ENCODE peak calls at places on chromosomes 2 and 18, in four cellular contexts. One of them, this sample, is unnamed.

GRCh38 chr2:38740851-38741541 is 10.2 kb downstream of the SRSF7 start:
- DNase-seq in cardiac muscle cell: peak; percentile 63
- DNase-seq in Peyer's patch: no peak
- DNase-seq in transverse colon: no peak
- DNase-seq in this sample: peak; percentile 21

GRCh38 chr2:75982750-75983149 is 272.0 kb upstream of the GCFC2 start:
- DNase-seq in Peyer's patch: no peak
- DNase-seq in transverse colon: no peak
- DNase-seq in cardiac muscle cell: no peak
- DNase-seq in this sample: no peak

GRCh38 chr2:168574856-168575630 is 119.0 kb downstream of the CERS6 start:
- DNase-seq in Peyer's patch: no peak
- DNase-seq in cardiac muscle cell: no peak
- DNase-seq in transverse colon: no peak
- DNase-seq in this sample: peak; percentile 71

GRCh38 chr2:126761256-126761980 is 105.5 kb downstream of the GYPC start:
- DNase-seq in Peyer's patch: no peak
- DNase-seq in transverse colon: no peak
- DNase-seq in cardiac muscle cell: no peak
- DNase-seq in this sample: no peak

GRCh38 chr2:26284132-26284531 is 39.4 kb downstream of the HADHB start:
- DNase-seq in cardiac muscle cell: no peak
- DNase-seq in Peyer's patch: no peak
- DNase-seq in transverse colon: no peak
- DNase-seq in this sample: no peak

GRCh38 chr18:75110311-75110710 is 98.6 kb downstream of the PTGR3 start:
- DNase-seq in Peyer's patch: no peak
- DNase-seq in cardiac muscle cell: no peak
- DNase-seq in transverse colon: no peak
- DNase-seq in this sample: no peak

GRCh38 chr2:216551234-216551633 is 52.6 kb downstream of the RPL37A start:
- DNase-seq in Peyer's patch: no peak
- DNase-seq in cardiac muscle cell: no peak
- DNase-seq in transverse colon: peak; percentile 51
- DNase-seq in this sample: no peak

GRCh38 chr2:110674620-110675555 is 3.0 kb downstream of the BUB1 start:
- DNase-seq in cardiac muscle cell: peak; percentile 76
- DNase-seq in transverse colon: peak; percentile 62
- DNase-seq in Peyer's patch: peak; percentile 80
- DNase-seq in this sample: peak; percentile 66

GRCh38 chr18:8367217-8367988 is 241.8 kb upstream of the RAB12 start:
- DNase-seq in cardiac muscle cell: peak; percentile 77
- DNase-seq in transverse colon: peak; percentile 31
- DNase-seq in Peyer's patch: no peak
- DNase-seq in this sample: peak; percentile 93

GRCh38 chr2:218465987-218466633 is 47.2 kb downstream of the VIL1 start:
- DNase-seq in Peyer's patch: no peak
- DNase-seq in cardiac muscle cell: peak; percentile 2
- DNase-seq in transverse colon: no peak
- DNase-seq in this sample: no peak

GRCh38 chr2:18435425-18436037 is 124.9 kb downstream of the RDH14 start:
- DNase-seq in cardiac muscle cell: peak; percentile 73
- DNase-seq in Peyer's patch: no peak
- DNase-seq in transverse colon: no peak
- DNase-seq in this sample: no peak

GRCh38 chr2:55013936-55014335 is 36.3 kb downstream of the RTN4 start:
- DNase-seq in transverse colon: no peak
- DNase-seq in cardiac muscle cell: no peak
- DNase-seq in Peyer's patch: no peak
- DNase-seq in this sample: no peak

GRCh38 chr18:78242796-78243195 is 736.8 kb upstream of the SALL3 start:
- DNase-seq in transverse colon: no peak
- DNase-seq in cardiac muscle cell: no peak
- DNase-seq in Peyer's patch: no peak
- DNase-seq in this sample: no peak

GRCh38 chr2:15242936-15243461 is 318.1 kb downstream of the NBAS start:
- DNase-seq in transverse colon: no peak
- DNase-seq in Peyer's patch: no peak
- DNase-seq in cardiac muscle cell: no peak
- DNase-seq in this sample: no peak

GRCh38 chr2:1814061-1814460 is 69.7 kb upstream of the PXDN start:
- DNase-seq in cardiac muscle cell: no peak
- DNase-seq in transverse colon: no peak
- DNase-seq in Peyer's patch: no peak
- DNase-seq in this sample: no peak

GRCh38 chr2:41847744-41848441 is 199.9 kb upstream of the PKDCC start:
- DNase-seq in transverse colon: no peak
- DNase-seq in Peyer's patch: no peak
- DNase-seq in cardiac muscle cell: no peak
- DNase-seq in this sample: peak; percentile 46

GRCh38 chr2:190999949-191000665 is 13.9 kb downstream of the STAT1 start:
- DNase-seq in Peyer's patch: no peak
- DNase-seq in cardiac muscle cell: no peak
- DNase-seq in transverse colon: no peak
- DNase-seq in this sample: no peak

GRCh38 chr2:191001624-191002023 is 12.3 kb downstream of the STAT1 start:
- DNase-seq in Peyer's patch: no peak
- DNase-seq in transverse colon: no peak
- DNase-seq in cardiac muscle cell: no peak
- DNase-seq in this sample: no peak

GRCh38 chr2:191003405-191004309 is 10.3 kb downstream of the STAT1 start:
- DNase-seq in transverse colon: no peak
- DNase-seq in Peyer's patch: no peak
- DNase-seq in cardiac muscle cell: no peak
- DNase-seq in this sample: no peak

GRCh38 chr2:190999058-190999457 is 14.9 kb downstream of the STAT1 start:
- DNase-seq in Peyer's patch: no peak
- DNase-seq in cardiac muscle cell: no peak
- DNase-seq in transverse colon: no peak
- DNase-seq in this sample: no peak

DNA sequence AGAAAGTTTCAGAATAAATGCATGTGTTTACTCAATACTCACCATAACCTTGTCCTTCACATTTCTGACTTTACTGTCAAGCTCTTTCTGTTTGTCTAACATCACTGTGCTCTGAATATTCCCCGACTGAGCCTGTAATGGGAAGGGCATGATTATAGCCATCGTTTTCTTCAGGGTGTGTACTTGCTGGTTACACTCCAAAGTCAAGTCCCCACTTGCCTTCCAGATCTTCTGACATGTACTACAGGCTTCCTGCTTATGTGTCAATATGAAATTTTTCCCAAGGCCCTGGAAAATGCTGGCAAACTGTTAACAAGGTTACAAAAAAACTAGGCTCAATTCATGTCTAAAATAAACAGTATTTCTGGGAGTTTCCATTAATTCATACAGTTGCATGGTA is 12.9 kb downstream of the STAT1 start:
- DNase-seq in cardiac muscle cell: no peak
- DNase-seq in Peyer's patch: no peak
- DNase-seq in transverse colon: no peak
- DNase-seq in this sample: no peak
- H3K36me3 ChIP-seq in cardiac muscle cell: peaks cover 53% of the 10 kb centered on the region
- H3K36me3 ChIP-seq in Peyer's patch: peaks cover 100% of the 10 kb centered on the region
- H3K36me3 ChIP-seq in transverse colon: no peaks in the 10 kb centered on the region
- H3K36me3 ChIP-seq in this sample: peaks cover 68% of the 10 kb centered on the region

DNA sequence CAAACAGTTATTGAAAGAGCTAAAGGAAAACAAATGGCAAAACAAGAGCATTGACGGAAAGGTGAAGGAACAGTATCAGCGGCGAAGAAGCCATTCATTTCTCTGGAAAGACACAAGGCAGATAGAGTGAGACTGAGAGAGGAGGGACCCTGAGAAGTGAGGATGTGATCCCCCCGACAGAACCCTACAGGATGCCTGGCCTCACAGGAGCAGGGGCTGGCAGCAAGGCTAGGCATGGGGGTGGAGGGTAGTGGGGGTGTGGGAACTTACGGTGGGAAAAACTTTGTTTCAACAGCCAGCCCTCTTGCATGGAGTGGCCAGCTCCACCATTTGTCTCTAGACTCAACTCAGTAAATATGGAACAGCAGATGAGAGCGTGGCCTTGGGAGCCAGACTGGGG is 40.7 kb downstream of the SP110 start:
- DNase-seq in Peyer's patch: no peak
- DNase-seq in cardiac muscle cell: no peak
- DNase-seq in transverse colon: no peak
- DNase-seq in this sample: no peak
- H3K36me3 ChIP-seq in Peyer's patch: peaks cover 74% of the 10 kb centered on the region
- H3K36me3 ChIP-seq in cardiac muscle cell: no peaks in the 10 kb centered on the region
- H3K36me3 ChIP-seq in transverse colon: no peaks in the 10 kb centered on the region
- H3K36me3 ChIP-seq in this sample: peaks cover 8% of the 10 kb centered on the region

DNA sequence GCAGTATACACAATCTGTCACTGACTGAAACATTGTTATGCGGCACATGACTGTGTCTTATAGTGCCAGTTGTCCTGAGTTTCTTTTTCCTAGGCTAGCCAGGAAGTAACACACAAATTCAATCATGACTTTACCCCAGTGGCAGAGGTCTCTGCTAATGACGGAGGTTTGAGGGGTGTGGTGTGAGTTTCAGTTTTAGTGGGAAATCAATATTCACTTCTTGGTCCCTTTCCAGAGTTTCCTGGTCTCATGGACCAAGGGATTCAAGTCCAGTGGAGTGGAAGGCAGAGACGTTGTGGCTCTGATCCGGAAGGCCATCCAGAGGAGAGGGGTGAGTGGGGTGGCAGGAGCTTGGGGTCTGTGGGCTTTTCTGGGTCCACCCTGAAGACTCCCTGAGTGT is 39.1 kb downstream of the HK2 start:
- DNase-seq in Peyer's patch: no peak
- DNase-seq in cardiac muscle cell: no peak
- DNase-seq in transverse colon: no peak
- DNase-seq in this sample: no peak
- H3K36me3 ChIP-seq in Peyer's patch: peaks cover 20% of the 10 kb centered on the region
- H3K36me3 ChIP-seq in cardiac muscle cell: peaks cover 59% of the 10 kb centered on the region
- H3K36me3 ChIP-seq in transverse colon: no peaks in the 10 kb centered on the region
- H3K36me3 ChIP-seq in this sample: no peaks in the 10 kb centered on the region

GRCh38 chr2:10052216-10052615 is 8.9 kb downstream of the KLF11 start:
- DNase-seq in Peyer's patch: no peak
- DNase-seq in transverse colon: no peak
- DNase-seq in cardiac muscle cell: no peak
- DNase-seq in this sample: no peak
- H3K36me3 ChIP-seq in Peyer's patch: peaks cover 42% of the 10 kb centered on the region
- H3K36me3 ChIP-seq in transverse colon: no peaks in the 10 kb centered on the region
- H3K36me3 ChIP-seq in cardiac muscle cell: peaks cover 27% of the 10 kb centered on the region
- H3K36me3 ChIP-seq in this sample: peaks cover 29% of the 10 kb centered on the region

GRCh38 chr2:11446733-11447248 is 19.2 kb downstream of the E2F6 start:
- DNase-seq in cardiac muscle cell: peak; percentile 76
- DNase-seq in transverse colon: peak; percentile 48
- DNase-seq in Peyer's patch: peak; percentile 35
- DNase-seq in this sample: peak; percentile 25

GRCh38 chr2:11456251-11456650 is 9.7 kb downstream of the E2F6 start:
- DNase-seq in cardiac muscle cell: no peak
- DNase-seq in Peyer's patch: no peak
- DNase-seq in transverse colon: no peak
- DNase-seq in this sample: no peak

GRCh38 chr2:11454824-11455223 is 11.1 kb downstream of the E2F6 start:
- DNase-seq in cardiac muscle cell: no peak
- DNase-seq in Peyer's patch: no peak
- DNase-seq in transverse colon: no peak
- DNase-seq in this sample: no peak

DNA sequence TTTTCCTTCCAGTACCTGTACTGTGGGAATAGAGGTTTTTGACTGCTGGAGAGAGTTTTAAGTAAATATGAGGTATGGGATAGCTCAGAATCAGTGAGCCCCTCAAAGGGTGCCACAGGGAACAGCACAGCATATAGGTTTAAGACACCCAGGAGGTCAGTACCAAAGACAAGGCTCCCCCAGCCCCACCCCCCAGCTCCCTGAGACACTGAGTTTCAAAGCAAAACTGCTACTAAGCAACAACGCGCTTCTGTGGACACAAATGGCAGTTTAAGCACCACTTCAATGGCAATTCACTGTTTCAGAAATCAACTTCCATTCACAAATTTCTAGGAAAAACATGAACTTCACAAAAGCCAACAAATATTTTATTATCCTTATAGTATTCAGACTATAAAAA is 15.2 kb downstream of the E2F6 start:
- DNase-seq in cardiac muscle cell: no peak
- DNase-seq in transverse colon: no peak
- DNase-seq in Peyer's patch: no peak
- DNase-seq in this sample: peak; percentile 46
- H3K36me3 ChIP-seq in cardiac muscle cell: peaks cover 22% of the 10 kb centered on the region
- H3K36me3 ChIP-seq in transverse colon: no peaks in the 10 kb centered on the region
- H3K36me3 ChIP-seq in Peyer's patch: peaks cover 64% of the 10 kb centered on the region
- H3K36me3 ChIP-seq in this sample: peaks cover 27% of the 10 kb centered on the region

GRCh38 chr2:241135737-241136136 is 13.5 kb downstream of the PASK start:
- DNase-seq in Peyer's patch: no peak
- DNase-seq in transverse colon: peak; percentile 82
- DNase-seq in cardiac muscle cell: no peak
- DNase-seq in this sample: no peak
- H3K36me3 ChIP-seq in Peyer's patch: peaks cover 13% of the 10 kb centered on the region
- H3K36me3 ChIP-seq in transverse colon: no peaks in the 10 kb centered on the region
- H3K36me3 ChIP-seq in cardiac muscle cell: no peaks in the 10 kb centered on the region
- H3K36me3 ChIP-seq in this sample: no peaks in the 10 kb centered on the region

GRCh38 chr2:171930385-171930784 is 8.1 kb downstream of the HAT1 start:
- DNase-seq in Peyer's patch: no peak
- DNase-seq in cardiac muscle cell: no peak
- DNase-seq in transverse colon: no peak
- DNase-seq in this sample: no peak
- H3K36me3 ChIP-seq in Peyer's patch: peaks cover 8% of the 10 kb centered on the region
- H3K36me3 ChIP-seq in cardiac muscle cell: no peaks in the 10 kb centered on the region
- H3K36me3 ChIP-seq in transverse colon: no peaks in the 10 kb centered on the region
- H3K36me3 ChIP-seq in this sample: peaks cover 6% of the 10 kb centered on the region